ENCODE peak calls at places on chromosomes 13 and 19, in seven cellular contexts. D, F, B, P, O, M and J are unnamed samples.

GRCh38 chr19:4557971-4558941 is 1.2 kb downstream of the SEMA6B start:
- DNase-seq in D (no peak), F (no peak), B (peak), P (no peak), O (peak), M (peak), J (no peak)

GRCh38 chr13:73765651-73766384 is 368.4 kb downstream of the KLF12 start:
- DNase-seq in D (peak), F (peak), B (peak), P (no peak), O (peak), M (peak), J (peak)

GRCh38 chr19:6967962-6968361 is 53.3 kb downstream of the MBD3L2B start:
- DNase-seq in D (no peak), F (no peak), B (no peak), P (no peak), O (no peak), M (no peak), J (no peak)

GRCh38 chr19:19470579-19470978 is 44.8 kb downstream of the TSSK6 start:
- DNase-seq in D (no peak), F (no peak), B (no peak), P (no peak), O (no peak), M (no peak), J (no peak)

GRCh38 chr13:52348983-52349780 is 56.8 kb downstream of the THSD1 start:
- DNase-seq in D (peak), F (no peak), B (no peak), P (no peak), O (no peak), M (no peak), J (peak)

GRCh38 chr13:20422362-20422761 is 103.3 kb downstream of the CRYL1 start:
- DNase-seq in D (no peak), F (no peak), B (no peak), P (no peak), O (no peak), M (no peak), J (no peak)

GRCh38 chr13:26965976-26966375 is 205.4 kb upstream of the GPR12 start:
- DNase-seq in D (peak), F (peak), B (peak), P (no peak), O (peak), M (no peak), J (no peak)

GRCh38 chr19:56080669-56081401 is 40.3 kb downstream of the ZNF787 start:
- DNase-seq in D (peak), F (peak), B (peak), P (peak), O (peak), M (peak), J (peak)

GRCh38 chr13:27595055-27595811 is 25.1 kb downstream of the LNX2 start:
- DNase-seq in D (no peak), F (no peak), B (no peak), P (no peak), O (no peak), M (no peak), J (no peak)

GRCh38 chr13:59914556-59914955 is 249.2 kb downstream of the DIAPH3 start:
- DNase-seq in D (peak), F (no peak), B (no peak), P (no peak), O (no peak), M (no peak), J (no peak)

GRCh38 chr19:39407394-39407643 is 672 bp downstream of the ZFP36 start:
- DNase-seq in D (no peak), F (no peak), B (no peak), P (no peak), O (no peak), M (no peak), J (no peak)

GRCh38 chr19:35211545-35212230 is 16.9 kb downstream of the FAM187B start:
- DNase-seq in D (no peak), F (peak), B (peak), P (no peak), O (no peak), M (no peak), J (no peak)

GRCh38 chr13:97205465-97205864 is 16.7 kb upstream of the MBNL2 start:
- DNase-seq in D (no peak), F (no peak), B (no peak), P (no peak), O (no peak), M (no peak), J (no peak)

GRCh38 chr13:27339299-27339698 is 68.7 kb downstream of the RASL11A start:
- DNase-seq in D (peak), F (no peak), B (peak), P (no peak), O (no peak), M (peak), J (peak)

GRCh38 chr19:23769691-23770468 is 11.2 kb upstream of the ZNF681 start:
- DNase-seq in D (no peak), F (no peak), B (no peak), P (no peak), O (no peak), M (no peak), J (no peak)

GRCh38 chr13:98581377-98581776 is 4.5 kb upstream of the STK24 start:
- DNase-seq in D (no peak), F (no peak), B (no peak), P (no peak), O (no peak), M (no peak), J (no peak)

GRCh38 chr19:5676711-5677110 is 3.6 kb downstream of the MICOS13 start:
- DNase-seq in D (no peak), F (no peak), B (no peak), P (no peak), O (no peak), M (no peak), J (no peak)

GRCh38 chr19:46311444-46311843 is 14.6 kb downstream of the HIF3A start:
- DNase-seq in D (no peak), F (no peak), B (no peak), P (no peak), O (no peak), M (no peak), J (no peak)

GRCh38 chr13:59962343-59962742 is 201.4 kb downstream of the DIAPH3 start:
- DNase-seq in D (no peak), F (no peak), B (no peak), P (no peak), O (no peak), M (no peak), J (no peak)

GRCh38 chr19:54138777-54139256 is 1.3 kb downstream of the CNOT3 start:
- DNase-seq in D (no peak), F (no peak), B (no peak), P (no peak), O (no peak), M (peak), J (no peak)

DNA sequence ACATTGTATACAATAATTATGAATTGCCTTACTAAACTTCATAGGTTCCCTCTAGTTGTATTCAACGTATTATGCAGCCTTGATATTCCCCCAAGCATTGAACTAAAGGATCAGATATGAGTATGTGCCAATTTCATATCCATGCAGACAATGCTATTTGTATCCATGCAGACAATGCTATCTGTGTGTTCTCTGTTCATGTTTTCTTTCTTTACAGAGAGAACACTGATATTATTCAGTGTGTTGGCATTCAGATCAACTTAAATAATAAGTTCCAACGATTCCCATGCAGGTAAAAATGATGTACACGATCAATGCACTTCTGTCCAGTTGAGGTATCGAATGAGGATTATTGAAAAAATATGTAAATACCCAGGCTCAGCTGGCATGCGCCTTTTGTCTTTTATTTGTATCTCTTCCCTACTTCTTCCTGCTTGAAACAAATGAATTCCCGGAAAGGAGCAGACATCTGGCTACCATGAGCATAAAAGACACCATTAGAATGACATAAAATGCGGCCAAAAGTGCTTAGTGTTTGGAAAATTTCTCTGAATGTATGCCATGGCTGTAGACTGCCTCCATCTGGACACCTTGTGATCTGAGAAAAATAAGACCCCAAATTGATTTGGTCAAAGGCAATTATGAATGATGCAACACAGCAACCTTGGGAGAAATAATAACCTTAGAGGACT is 731.5 kb downstream of the SLITRK1 start:
- DNase-seq in D (no peak), F (no peak), B (no peak), P (no peak), O (no peak), M (no peak), J (peak)
- TF ChIP-seq CTCF in D (no peak), F (no peak), B (no peak), P (no peak), O (no peak), M (no peak), J (no peak)

DNA sequence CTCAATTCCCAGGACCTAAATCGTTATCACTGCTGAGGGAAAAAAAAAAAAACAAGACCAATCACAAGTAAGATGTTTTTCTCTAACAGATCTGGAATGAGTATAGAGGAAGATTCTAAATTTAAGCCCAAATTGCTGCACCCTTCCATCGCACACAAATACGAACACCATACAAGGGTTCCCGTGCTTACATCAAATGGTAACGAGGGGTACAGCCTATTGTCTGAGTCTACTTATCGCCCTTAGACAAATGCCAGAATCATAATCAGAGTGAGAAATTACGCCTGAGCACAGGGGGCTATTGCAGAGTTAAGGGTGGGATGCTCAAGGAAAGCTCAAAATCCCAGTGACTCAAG is 610 bp downstream of the ZC3H13 start:
- DNase-seq in D (no peak), F (no peak), B (no peak), P (no peak), O (no peak), M (no peak), J (no peak)
- TF ChIP-seq CTCF in D (no peak), F (no peak), B (no peak), P (no peak), O (no peak), M (no peak), J (no peak)

GRCh38 chr19:29745253-29745652 is 30.2 kb upstream of the C19orf12 start:
- DNase-seq in D (no peak), F (no peak), B (no peak), P (no peak), O (no peak), M (peak), J (no peak)
- TF ChIP-seq CTCF in D (peak), F (no peak), B (no peak), P (peak), O (no peak), M (peak), J (peak)

GRCh38 chr13:29771247-29771646 is 79.2 kb downstream of the UBL3 start:
- DNase-seq in D (peak), F (no peak), B (no peak), P (no peak), O (no peak), M (no peak), J (no peak)
- TF ChIP-seq CTCF in D (peak), F (peak), B (peak), P (peak), O (peak), M (peak), J (peak)

GRCh38 chr13:111373486-111373885 is 53.0 kb downstream of the TEX29 start:
- DNase-seq in D (no peak), F (no peak), B (no peak), P (no peak), O (no peak), M (no peak), J (no peak)
- TF ChIP-seq CTCF in D (no peak), F (no peak), B (no peak), P (no peak), O (no peak), M (no peak), J (no peak)